ENCODE peak calls at places on chromosomes 6 and 20, in eight cellular contexts. I, L, B, Z, F, D, P and Y are unnamed samples.
A peak's percentile ranks its signal among the peaks of the same experiment; 100 is the strongest.

GRCh38 chr6:154500769-154501171 is 9.7 kb downstream of the CNKSR3 start:
- DNase-seq in I (no peak), L (no peak), B (no peak), Z (no peak), F (no peak), D (no peak), P (no peak), Y (peak; percentile 21)

GRCh38 chr6:139850512-139850911 is 476.1 kb upstream of the CITED2 start:
- DNase-seq in I (no peak), L (no peak), B (no peak), Z (no peak), F (no peak), D (no peak), P (no peak), Y (no peak)

GRCh38 chr6:48777411-48777810 is 666.4 kb upstream of the PTCHD4 start:
- DNase-seq in I (no peak), L (no peak), B (no peak), Z (no peak), F (no peak), D (no peak), P (no peak), Y (no peak)

GRCh38 chr6:148818939-148819575 is 72.2 kb downstream of the UST start:
- DNase-seq in I (no peak), L (no peak), B (peak; percentile 6), Z (no peak), F (no peak), D (no peak), P (no peak), Y (peak; percentile 87)

GRCh38 chr6:11853678-11854417 is 75.2 kb upstream of the ADTRP start:
- DNase-seq in I (no peak), L (no peak), B (no peak), Z (no peak), F (no peak), D (no peak), P (no peak), Y (no peak)

GRCh38 chr20:23047738-23048214 is 1.7 kb downstream of the THBD start:
- DNase-seq in I (no peak), L (peak; percentile 71), B (no peak), Z (no peak), F (no peak), D (peak; percentile 22), P (peak; percentile 46), Y (no peak)

GRCh38 chr20:63854766-63855362 is 6.4 kb upstream of the ABHD16B start:
- DNase-seq in I (no peak), L (no peak), B (no peak), Z (no peak), F (peak; percentile 81), D (no peak), P (no peak), Y (no peak)

GRCh38 chr6:6665505-6665904 is 77.0 kb downstream of the LY86 start:
- DNase-seq in I (no peak), L (no peak), B (peak; percentile 45), Z (no peak), F (no peak), D (no peak), P (no peak), Y (no peak)

GRCh38 chr6:47061631-47062300 is 19.6 kb upstream of the ADGRF1 start:
- DNase-seq in I (no peak), L (no peak), B (no peak), Z (no peak), F (no peak), D (no peak), P (no peak), Y (no peak)

GRCh38 chr6:124962617-124963415 is 579 bp downstream of the RNF217 start:
- DNase-seq in I (peak; percentile 33), L (peak; percentile 41), B (no peak), Z (no peak), F (peak; percentile 33), D (peak; percentile 17), P (peak; percentile 40), Y (peak; percentile 41)

GRCh38 chr6:130240232-130240631 is 17.5 kb upstream of the SAMD3 start:
- DNase-seq in I (no peak), L (no peak), B (no peak), Z (no peak), F (no peak), D (no peak), P (no peak), Y (no peak)

GRCh38 chr20:17895641-17896246 is 72.8 kb downstream of the SNX5 start:
- DNase-seq in I (no peak), L (no peak), B (no peak), Z (no peak), F (peak; percentile 72), D (no peak), P (no peak), Y (peak; percentile 18)

GRCh38 chr20:63702751-63703470 is 4.9 kb downstream of the ARFRP1 start:
- DNase-seq in I (no peak), L (no peak), B (no peak), Z (no peak), F (no peak), D (no peak), P (no peak), Y (no peak)

GRCh38 chr6:105886812-105887513 is 199.2 kb upstream of the PRDM1 start:
- DNase-seq in I (no peak), L (no peak), B (no peak), Z (no peak), F (no peak), D (no peak), P (no peak), Y (peak; percentile 8)

GRCh38 chr6:157759028-157759427 is 64.0 kb upstream of the SNX9 start:
- DNase-seq in I (no peak), L (no peak), B (no peak), Z (no peak), F (no peak), D (no peak), P (no peak), Y (no peak)

GRCh38 chr6:74369556-74369993 is 673.6 kb downstream of the CD109 start:
- DNase-seq in I (no peak), L (no peak), B (no peak), Z (no peak), F (no peak), D (no peak), P (no peak), Y (no peak)

GRCh38 chr6:158799051-158799792 is 19.9 kb downstream of the EZR start:
- DNase-seq in I (peak; percentile 95), L (peak; percentile 72), B (no peak), Z (no peak), F (no peak), D (no peak), P (peak; percentile 73), Y (peak; percentile 43)

DNA sequence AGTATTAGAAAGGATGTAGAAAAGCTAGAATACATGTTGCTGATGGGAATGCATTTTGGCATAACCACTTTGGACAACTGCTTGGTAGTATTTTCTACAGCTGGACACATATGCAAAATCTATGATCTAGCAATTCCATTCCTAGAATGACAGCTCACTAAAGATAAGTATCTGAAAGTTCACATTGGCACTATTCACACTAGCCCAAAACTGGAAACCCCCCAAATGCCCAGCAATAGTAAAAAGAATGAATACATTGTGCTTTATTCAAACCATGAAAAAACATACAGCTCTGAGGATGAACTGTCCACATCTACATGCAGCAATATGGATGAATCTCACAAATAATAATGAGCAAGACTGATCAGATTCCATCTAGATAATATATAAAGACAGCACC is 79.0 kb downstream of the PPP1R3G start:
- DNase-seq in I (no peak), L (no peak), B (no peak), Z (no peak), F (no peak), D (no peak), P (no peak), Y (no peak)
- H3K4me1 ChIP-seq in I (no peaks in the 10 kb centered on the region), L (no peaks in the 10 kb centered on the region), B (no peaks in the 10 kb centered on the region), Z (no peaks in the 10 kb centered on the region), F (peaks cover 4% of the 10 kb centered on the region), D (no peaks in the 10 kb centered on the region), P (no peaks in the 10 kb centered on the region), Y (no peaks in the 10 kb centered on the region)

GRCh38 chr20:19978511-19979210 is 38.5 kb upstream of the NAA20 start:
- DNase-seq in I (no peak), L (no peak), B (no peak), Z (no peak), F (peak; percentile 62), D (no peak), P (no peak), Y (no peak)
- H3K4me1 ChIP-seq in I (peaks cover 39% of the 10 kb centered on the region), L (peaks cover 61% of the 10 kb centered on the region), B (peaks cover 17% of the 10 kb centered on the region), Z (no peaks in the 10 kb centered on the region), F (peaks cover 100% of the 10 kb centered on the region), D (peaks cover 85% of the 10 kb centered on the region), P (peaks cover 72% of the 10 kb centered on the region), Y (peaks cover 14% of the 10 kb centered on the region)

GRCh38 chr20:5171790-5172164 is 45.0 kb downstream of the CDS2 start:
- DNase-seq in I (no peak), L (no peak), B (no peak), Z (no peak), F (no peak), D (no peak), P (no peak), Y (no peak)
- H3K4me1 ChIP-seq in I (no peaks in the 10 kb centered on the region), L (peaks cover 16% of the 10 kb centered on the region), B (peaks cover 28% of the 10 kb centered on the region), Z (peaks cover 16% of the 10 kb centered on the region), F (peaks cover 100% of the 10 kb centered on the region), D (peaks cover 73% of the 10 kb centered on the region), P (peaks cover 63% of the 10 kb centered on the region), Y (no peaks in the 10 kb centered on the region)

DNA sequence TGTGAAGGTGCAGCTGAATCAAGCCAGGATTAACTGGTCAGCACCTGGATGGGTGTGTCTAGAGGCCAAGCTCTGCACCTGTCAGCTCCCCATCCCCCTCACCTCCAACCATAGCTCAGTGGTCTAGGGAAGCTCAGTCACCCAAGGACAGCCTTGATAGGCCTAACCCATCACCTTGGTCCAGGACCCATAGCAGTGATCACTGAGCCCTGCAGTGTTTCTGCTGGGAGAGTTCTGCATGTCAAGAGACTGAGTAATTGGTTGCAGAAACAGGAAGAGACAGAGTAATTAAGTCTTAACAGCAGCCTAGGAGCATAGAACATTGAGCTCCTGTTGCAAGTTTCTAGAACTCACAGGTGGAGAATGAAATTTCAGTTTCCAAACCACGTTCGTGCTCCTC is 18.7 kb upstream of the RALGAPB start:
- DNase-seq in I (no peak), L (no peak), B (no peak), Z (no peak), F (no peak), D (no peak), P (no peak), Y (no peak)
- H3K4me1 ChIP-seq in I (no peaks in the 10 kb centered on the region), L (peaks cover 5% of the 10 kb centered on the region), B (no peaks in the 10 kb centered on the region), Z (no peaks in the 10 kb centered on the region), F (peaks cover 13% of the 10 kb centered on the region), D (no peaks in the 10 kb centered on the region), P (peaks cover under 1% of the 10 kb centered on the region), Y (no peaks in the 10 kb centered on the region)

DNA sequence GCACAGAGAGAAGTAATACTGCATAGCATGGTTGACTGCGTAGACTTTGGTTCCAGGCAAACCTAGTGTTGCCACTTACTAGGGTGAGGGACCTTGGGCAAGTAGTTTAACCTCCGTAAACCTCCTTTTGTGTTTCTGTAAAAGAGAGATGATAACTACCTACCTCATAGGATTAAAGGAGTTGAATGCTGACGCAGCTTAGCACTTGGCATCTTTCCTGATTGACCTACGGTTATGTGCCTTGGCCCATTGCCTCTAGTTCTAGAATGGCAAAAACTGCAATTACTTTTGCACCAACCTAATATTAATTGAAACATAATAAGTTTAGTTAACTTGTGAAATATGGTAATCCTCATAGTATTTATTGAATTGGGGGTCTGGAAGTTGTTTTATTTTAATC is 19.1 kb downstream of the GHRH start:
- DNase-seq in I (no peak), L (no peak), B (no peak), Z (no peak), F (no peak), D (no peak), P (no peak), Y (no peak)
- H3K4me1 ChIP-seq in I (no peaks in the 10 kb centered on the region), L (no peaks in the 10 kb centered on the region), B (peaks cover 39% of the 10 kb centered on the region), Z (no peaks in the 10 kb centered on the region), F (peaks cover 31% of the 10 kb centered on the region), D (peaks cover 31% of the 10 kb centered on the region), P (peaks cover 29% of the 10 kb centered on the region), Y (no peaks in the 10 kb centered on the region)

GRCh38 chr6:150697515-150697914 is 97.8 kb downstream of the PLEKHG1 start:
- DNase-seq in I (no peak), L (peak; percentile 3), B (no peak), Z (no peak), F (peak; percentile 42), D (no peak), P (no peak), Y (no peak)
- H3K4me1 ChIP-seq in I (no peaks in the 10 kb centered on the region), L (no peaks in the 10 kb centered on the region), B (peaks cover 4% of the 10 kb centered on the region), Z (no peaks in the 10 kb centered on the region), F (peaks cover 59% of the 10 kb centered on the region), D (no peaks in the 10 kb centered on the region), P (no peaks in the 10 kb centered on the region), Y (peaks cover 17% of the 10 kb centered on the region)